ENCODE peak calls at places on chromosomes 16 and 17, in nine cellular contexts. One of them, this sample, is unnamed.
A peak's percentile ranks its signal among the peaks of the same experiment; 100 is the strongest.

GRCh38 chr16:81786868-81787267 is 7.8 kb downstream of the PLCG2 start:
- DNase-seq in cardiac fibroblast: no peak
- DNase-seq in GM13977: no peak
- DNase-seq in HFFc6: no peak
- DNase-seq in endothelial cell of umbilical vein: no peak
- DNase-seq in fibroblast of lung: no peak
- DNase-seq in mucosa of descending colon: no peak
- DNase-seq in B cell: no peak
- DNase-seq in right atrium auricular region: no peak
- DNase-seq in this sample: no peak

GRCh38 chr16:10971560-10971961 is 27.2 kb downstream of the CLEC16A start:
- DNase-seq in B cell: peak; percentile 63
- DNase-seq in mucosa of descending colon: peak; percentile 81
- DNase-seq in GM13977: no peak
- DNase-seq in endothelial cell of umbilical vein: peak; percentile 73
- DNase-seq in right atrium auricular region: no peak
- DNase-seq in cardiac fibroblast: peak; percentile 92
- DNase-seq in HFFc6: peak; percentile 93
- DNase-seq in fibroblast of lung: peak; percentile 97
- DNase-seq in this sample: no peak

GRCh38 chr17:38539386-38539785 is 66.4 kb downstream of the SRCIN1 start:
- DNase-seq in right atrium auricular region: no peak
- DNase-seq in GM13977: no peak
- DNase-seq in HFFc6: no peak
- DNase-seq in cardiac fibroblast: no peak
- DNase-seq in B cell: no peak
- DNase-seq in mucosa of descending colon: no peak
- DNase-seq in fibroblast of lung: no peak
- DNase-seq in endothelial cell of umbilical vein: no peak
- DNase-seq in this sample: no peak

GRCh38 chr17:56297142-56297541 is 143.9 kb downstream of the ANKFN1 start:
- DNase-seq in B cell: no peak
- DNase-seq in mucosa of descending colon: no peak
- DNase-seq in HFFc6: peak; percentile 57
- DNase-seq in cardiac fibroblast: no peak
- DNase-seq in fibroblast of lung: peak; percentile 33
- DNase-seq in right atrium auricular region: no peak
- DNase-seq in endothelial cell of umbilical vein: peak; percentile 7
- DNase-seq in GM13977: no peak
- DNase-seq in this sample: no peak

GRCh38 chr17:73522696-73523095 is 121.5 kb downstream of the SDK2 start:
- DNase-seq in endothelial cell of umbilical vein: no peak
- DNase-seq in HFFc6: no peak
- DNase-seq in right atrium auricular region: no peak
- DNase-seq in GM13977: no peak
- DNase-seq in fibroblast of lung: no peak
- DNase-seq in cardiac fibroblast: no peak
- DNase-seq in B cell: no peak
- DNase-seq in mucosa of descending colon: no peak
- DNase-seq in this sample: no peak

GRCh38 chr17:41975099-41976083 is 8.8 kb downstream of the CNP start:
- DNase-seq in cardiac fibroblast: peak; percentile 20
- DNase-seq in GM13977: no peak
- DNase-seq in endothelial cell of umbilical vein: no peak
- DNase-seq in fibroblast of lung: peak; percentile 16
- DNase-seq in mucosa of descending colon: no peak
- DNase-seq in HFFc6: peak; percentile 27
- DNase-seq in B cell: no peak
- DNase-seq in right atrium auricular region: no peak
- DNase-seq in this sample: no peak

GRCh38 chr17:39867084-39867890 is 715 bp upstream of the ZPBP2 start:
- DNase-seq in endothelial cell of umbilical vein: no peak
- DNase-seq in mucosa of descending colon: peak; percentile 18
- DNase-seq in GM13977: peak; percentile 79
- DNase-seq in B cell: peak; percentile 80
- DNase-seq in cardiac fibroblast: no peak
- DNase-seq in fibroblast of lung: no peak
- DNase-seq in HFFc6: no peak
- DNase-seq in right atrium auricular region: no peak
- DNase-seq in this sample: no peak

GRCh38 chr16:82368041-82368440 is 198.0 kb upstream of the MPHOSPH6 start:
- DNase-seq in B cell: no peak
- DNase-seq in HFFc6: no peak
- DNase-seq in cardiac fibroblast: peak; percentile 38
- DNase-seq in fibroblast of lung: peak; percentile 9
- DNase-seq in mucosa of descending colon: peak; percentile 59
- DNase-seq in right atrium auricular region: no peak
- DNase-seq in endothelial cell of umbilical vein: peak; percentile 36
- DNase-seq in GM13977: peak; percentile 30
- DNase-seq in this sample: no peak

DNA sequence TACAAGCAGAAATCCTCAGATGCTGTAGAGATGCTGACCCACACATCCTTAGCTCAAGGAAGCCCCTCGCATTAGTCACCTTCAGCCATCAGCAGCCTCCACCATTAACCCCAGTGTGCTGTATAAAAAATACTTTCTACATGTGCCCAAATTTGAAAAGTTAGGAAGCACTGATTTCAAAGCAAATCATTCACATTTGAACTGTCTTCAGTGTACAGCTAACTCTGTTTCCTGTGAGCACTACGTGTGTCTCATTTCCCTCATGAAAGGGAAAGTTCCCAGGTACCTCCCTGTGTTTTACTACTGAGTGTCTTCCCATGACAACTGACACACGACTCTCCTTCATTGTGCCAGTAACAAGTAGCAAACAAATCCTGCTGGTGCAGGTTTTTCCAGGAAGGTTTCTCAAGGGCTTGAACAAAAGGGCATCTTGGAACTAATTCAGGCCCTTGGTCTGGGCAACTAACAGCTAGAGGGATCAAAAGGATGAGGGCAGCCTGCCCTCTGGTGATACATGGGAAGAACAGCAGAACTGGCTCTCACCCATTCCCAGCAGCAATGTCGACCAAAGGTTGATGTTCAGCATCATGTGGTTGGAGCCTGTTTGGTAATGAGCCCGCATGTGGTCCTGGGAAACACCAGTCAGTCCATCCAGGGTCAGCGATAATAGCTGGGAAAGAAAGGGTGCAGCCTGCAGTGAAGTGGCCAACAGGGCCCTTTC is 4.0 kb downstream of the SLC35B1 start:
- DNase-seq in endothelial cell of umbilical vein: peak; percentile 51
- DNase-seq in right atrium auricular region: no peak
- DNase-seq in B cell: peak; percentile 23
- DNase-seq in fibroblast of lung: peak; percentile 49
- DNase-seq in GM13977: no peak
- DNase-seq in mucosa of descending colon: peak; percentile 18
- DNase-seq in cardiac fibroblast: peak; percentile 59
- DNase-seq in HFFc6: peak; percentile 27
- DNase-seq in this sample: no peak
- TF ChIP-seq CTCF in endothelial cell of umbilical vein: peak; percentile 65
- TF ChIP-seq CTCF in right atrium auricular region: no peak
- TF ChIP-seq CTCF in B cell: no peak
- TF ChIP-seq CTCF in fibroblast of lung: peak; percentile 43
- TF ChIP-seq CTCF in GM13977: peak; percentile 54
- TF ChIP-seq CTCF in mucosa of descending colon: no peak
- TF ChIP-seq CTCF in cardiac fibroblast: peak; percentile 53
- TF ChIP-seq CTCF in HFFc6: peak; percentile 74
- TF ChIP-seq CTCF in this sample: peak; percentile 47

GRCh38 chr16:74030000-74030399 is 266.6 kb upstream of the PSMD7 start:
- DNase-seq in cardiac fibroblast: no peak
- DNase-seq in endothelial cell of umbilical vein: no peak
- DNase-seq in HFFc6: no peak
- DNase-seq in fibroblast of lung: no peak
- DNase-seq in B cell: no peak
- DNase-seq in GM13977: no peak
- DNase-seq in right atrium auricular region: no peak
- DNase-seq in mucosa of descending colon: peak; percentile 83
- DNase-seq in this sample: no peak

GRCh38 chr16:74034862-74035261 is 261.8 kb upstream of the PSMD7 start:
- DNase-seq in HFFc6: no peak
- DNase-seq in GM13977: peak; percentile 26
- DNase-seq in fibroblast of lung: peak; percentile 69
- DNase-seq in endothelial cell of umbilical vein: peak; percentile 3
- DNase-seq in mucosa of descending colon: peak; percentile 63
- DNase-seq in cardiac fibroblast: peak; percentile 35
- DNase-seq in B cell: no peak
- DNase-seq in right atrium auricular region: no peak
- DNase-seq in this sample: no peak

GRCh38 chr16:74031551-74031950 is 265.1 kb upstream of the PSMD7 start:
- DNase-seq in GM13977: no peak
- DNase-seq in B cell: no peak
- DNase-seq in mucosa of descending colon: no peak
- DNase-seq in cardiac fibroblast: no peak
- DNase-seq in endothelial cell of umbilical vein: no peak
- DNase-seq in right atrium auricular region: no peak
- DNase-seq in HFFc6: no peak
- DNase-seq in fibroblast of lung: no peak
- DNase-seq in this sample: no peak

GRCh38 chr16:74035816-74036215 is 260.8 kb upstream of the PSMD7 start:
- DNase-seq in fibroblast of lung: peak; percentile 35
- DNase-seq in B cell: no peak
- DNase-seq in cardiac fibroblast: peak; percentile 13
- DNase-seq in GM13977: peak; percentile 19
- DNase-seq in HFFc6: no peak
- DNase-seq in mucosa of descending colon: no peak
- DNase-seq in right atrium auricular region: no peak
- DNase-seq in endothelial cell of umbilical vein: no peak
- DNase-seq in this sample: no peak
- TF ChIP-seq CTCF in fibroblast of lung: peak; percentile 60
- TF ChIP-seq CTCF in B cell: no peak
- TF ChIP-seq CTCF in cardiac fibroblast: peak; percentile 24
- TF ChIP-seq CTCF in GM13977: peak; percentile 36
- TF ChIP-seq CTCF in HFFc6: peak; percentile 43
- TF ChIP-seq CTCF in mucosa of descending colon: no peak
- TF ChIP-seq CTCF in right atrium auricular region: no peak
- TF ChIP-seq CTCF in endothelial cell of umbilical vein: no peak
- TF ChIP-seq CTCF in this sample: peak; percentile 34

DNA sequence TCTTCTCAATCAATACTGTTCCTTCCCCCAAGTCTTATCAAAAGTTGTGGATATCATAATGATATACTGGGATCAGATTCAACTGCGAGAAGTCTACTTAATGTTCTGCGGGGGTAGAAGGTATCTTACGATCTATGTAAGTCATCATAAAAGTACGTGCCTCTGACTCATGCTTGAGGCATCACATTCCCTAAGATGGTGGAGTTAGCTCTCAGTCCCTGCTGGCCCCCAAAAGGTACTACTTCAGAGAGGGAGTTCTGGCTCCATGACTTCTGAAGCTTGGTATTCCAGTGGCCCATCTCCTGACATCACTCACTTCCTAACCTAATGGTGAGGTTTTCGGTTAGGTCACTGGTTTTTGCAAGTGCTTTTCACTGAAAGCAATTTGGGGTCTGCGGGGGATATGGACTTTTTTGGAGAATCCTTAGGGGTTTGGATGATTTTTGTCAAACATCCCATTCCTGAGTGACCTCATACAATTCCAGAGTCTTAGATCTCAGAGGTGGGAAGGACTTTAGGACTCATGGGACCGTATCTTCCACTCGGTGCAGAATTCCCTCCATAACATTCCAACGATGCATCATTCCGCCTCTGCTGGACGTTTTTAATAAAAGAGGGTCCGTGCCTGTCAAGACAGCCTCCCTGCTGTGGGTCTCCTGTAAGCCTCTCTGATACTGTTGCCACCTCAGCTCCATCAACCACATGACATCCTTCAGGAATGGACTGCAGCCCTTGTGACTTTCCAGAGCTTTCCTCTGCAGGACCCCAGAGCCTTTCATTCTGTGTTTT is 74.3 kb downstream of the DYNLRB2 start:
- DNase-seq in GM13977: no peak
- DNase-seq in fibroblast of lung: peak; percentile 42
- DNase-seq in B cell: no peak
- DNase-seq in right atrium auricular region: no peak
- DNase-seq in HFFc6: peak; percentile 92
- DNase-seq in endothelial cell of umbilical vein: peak; percentile 34
- DNase-seq in mucosa of descending colon: no peak
- DNase-seq in cardiac fibroblast: peak; percentile 95
- DNase-seq in this sample: no peak
- TF ChIP-seq CTCF in GM13977: no peak
- TF ChIP-seq CTCF in fibroblast of lung: peak; percentile 16
- TF ChIP-seq CTCF in B cell: no peak
- TF ChIP-seq CTCF in right atrium auricular region: no peak
- TF ChIP-seq CTCF in HFFc6: peak; percentile 63
- TF ChIP-seq CTCF in endothelial cell of umbilical vein: no peak
- TF ChIP-seq CTCF in mucosa of descending colon: no peak
- TF ChIP-seq CTCF in cardiac fibroblast: peak; percentile 46
- TF ChIP-seq CTCF in this sample: no peak

GRCh38 chr17:30199600-30199999 is 35.9 kb downstream of the SLC6A4 start:
- DNase-seq in right atrium auricular region: no peak
- DNase-seq in cardiac fibroblast: peak; percentile 7
- DNase-seq in HFFc6: no peak
- DNase-seq in B cell: no peak
- DNase-seq in fibroblast of lung: no peak
- DNase-seq in endothelial cell of umbilical vein: no peak
- DNase-seq in mucosa of descending colon: no peak
- DNase-seq in GM13977: no peak
- DNase-seq in this sample: no peak

GRCh38 chr17:30207655-30208054 is 27.8 kb downstream of the SLC6A4 start:
- DNase-seq in endothelial cell of umbilical vein: no peak
- DNase-seq in mucosa of descending colon: no peak
- DNase-seq in GM13977: no peak
- DNase-seq in cardiac fibroblast: no peak
- DNase-seq in right atrium auricular region: no peak
- DNase-seq in HFFc6: no peak
- DNase-seq in B cell: no peak
- DNase-seq in fibroblast of lung: no peak
- DNase-seq in this sample: no peak

GRCh38 chr17:30208214-30208613 is 27.3 kb downstream of the SLC6A4 start:
- DNase-seq in right atrium auricular region: no peak
- DNase-seq in HFFc6: no peak
- DNase-seq in fibroblast of lung: no peak
- DNase-seq in cardiac fibroblast: no peak
- DNase-seq in mucosa of descending colon: no peak
- DNase-seq in B cell: no peak
- DNase-seq in endothelial cell of umbilical vein: no peak
- DNase-seq in GM13977: no peak
- DNase-seq in this sample: no peak

GRCh38 chr17:30200086-30200485 is 35.4 kb downstream of the SLC6A4 start:
- DNase-seq in GM13977: no peak
- DNase-seq in mucosa of descending colon: no peak
- DNase-seq in HFFc6: no peak
- DNase-seq in cardiac fibroblast: no peak
- DNase-seq in endothelial cell of umbilical vein: no peak
- DNase-seq in fibroblast of lung: no peak
- DNase-seq in B cell: no peak
- DNase-seq in right atrium auricular region: no peak
- DNase-seq in this sample: no peak

DNA sequence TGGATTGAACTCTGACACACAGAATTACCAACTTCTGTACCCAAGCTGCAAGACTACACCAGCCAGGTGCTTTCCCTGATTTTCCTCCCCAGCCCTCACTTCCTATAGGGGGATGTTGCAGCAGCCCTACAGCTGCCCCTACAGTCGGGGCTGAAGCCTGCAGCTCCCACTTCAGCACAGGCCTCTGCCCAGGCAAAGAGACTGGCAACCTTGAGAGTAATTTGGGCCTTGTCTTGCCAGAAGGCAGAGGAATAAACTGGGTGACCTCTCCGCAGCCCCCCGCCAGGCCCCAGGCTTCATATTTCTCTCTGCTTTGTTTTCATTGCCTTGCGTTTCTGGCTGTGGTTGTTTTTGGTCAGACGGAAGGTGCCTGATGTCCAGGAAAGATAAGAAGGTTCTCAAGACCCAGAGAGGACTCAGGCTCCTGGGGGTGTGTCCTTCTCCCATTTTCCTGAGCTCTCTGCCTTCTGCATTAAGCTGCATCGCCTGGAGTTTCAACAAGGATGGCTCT is 32.0 kb downstream of the SLC6A4 start:
- DNase-seq in B cell: no peak
- DNase-seq in GM13977: no peak
- DNase-seq in endothelial cell of umbilical vein: peak; percentile 25
- DNase-seq in mucosa of descending colon: no peak
- DNase-seq in cardiac fibroblast: no peak
- DNase-seq in HFFc6: no peak
- DNase-seq in right atrium auricular region: no peak
- DNase-seq in fibroblast of lung: no peak
- DNase-seq in this sample: peak; percentile 56
- TF ChIP-seq CTCF in B cell: no peak
- TF ChIP-seq CTCF in GM13977: peak; percentile 33
- TF ChIP-seq CTCF in endothelial cell of umbilical vein: no peak
- TF ChIP-seq CTCF in mucosa of descending colon: no peak
- TF ChIP-seq CTCF in cardiac fibroblast: no peak
- TF ChIP-seq CTCF in HFFc6: no peak
- TF ChIP-seq CTCF in right atrium auricular region: no peak
- TF ChIP-seq CTCF in fibroblast of lung: no peak
- TF ChIP-seq CTCF in this sample: no peak